ENCODE peak calls at places on chromosomes 11 and 22, in ten cellular contexts. L is hepatocyte, H is tibial nerve, J is endodermal cell, A is ascending aorta, N is PC-3, R is cardiac muscle cell, I is tibial artery, F is pancreas, X is upper lobe of right lung. Z is an unnamed sample. For H3K9me3, the result is how much of the 10 kb centered on the place peaks cover.

GRCh38 chr11:23226331-23226909 is 366.1 kb upstream of the CCDC179 start:
- DNase-seq in A (no peak), J (no peak), F (no peak), X (no peak), I (no peak), N (no peak), R (no peak), H (no peak), L (no peak), Z (no peak)

GRCh38 chr22:48699531-48699930 is 1128.1 kb downstream of the BRD1 start:
- DNase-seq in I (no peak), X (no peak), F (no peak), N (no peak), J (no peak), L (no peak), A (no peak), R (no peak), H (no peak), Z (no peak)

GRCh38 chr11:11607772-11608171 is 14.0 kb downstream of the GALNT18 start:
- DNase-seq in L (no peak), J (no peak), R (no peak), N (peak), I (no peak), F (no peak), A (no peak), H (no peak), X (no peak), Z (no peak)

GRCh38 chr11:125351868-125352250 is 144.2 kb downstream of the FEZ1 start:
- DNase-seq in X (no peak), R (no peak), A (no peak), I (no peak), N (no peak), L (no peak), J (no peak), H (no peak), F (no peak), Z (no peak)

GRCh38 chr11:122852071-122852831 is 14.0 kb downstream of the CRTAM start:
- DNase-seq in H (no peak), R (no peak), I (no peak), J (no peak), A (no peak), L (no peak), F (no peak), X (no peak), N (peak), Z (no peak)

GRCh38 chr22:46267431-46268279 is at the start of gene TTC38:
- DNase-seq in N (peak), I (peak), X (peak), J (peak), A (peak), H (peak), F (peak), R (peak), L (peak), Z (peak)

GRCh38 chr11:66261578-66261977 is 6.9 kb upstream of the RAB1B start:
- DNase-seq in L (no peak), I (no peak), A (no peak), J (no peak), N (no peak), H (no peak), R (no peak), X (no peak), F (no peak), Z (no peak)

GRCh38 chr22:31350410-31350863 is 4.3 kb upstream of the PATZ1 start:
- DNase-seq in A (no peak), L (peak), J (no peak), H (no peak), X (no peak), N (no peak), R (peak), I (no peak), F (peak), Z (no peak)

GRCh38 chr22:21736084-21736642 is 569 bp upstream of the YPEL1 start:
- DNase-seq in L (no peak), X (no peak), R (no peak), H (no peak), J (no peak), N (no peak), I (no peak), F (no peak), A (no peak), Z (no peak)

GRCh38 chr11:34250732-34251639 is 106.8 kb downstream of the ABTB2 start:
- DNase-seq in F (no peak), X (peak), N (peak), A (peak), J (peak), I (peak), R (no peak), L (peak), H (no peak), Z (peak)

GRCh38 chr11:61042961-61043540 is 59.2 kb upstream of the CD5 start:
- DNase-seq in J (no peak), H (no peak), A (no peak), F (no peak), L (no peak), X (no peak), I (no peak), R (no peak), N (no peak), Z (no peak)

GRCh38 chr11:35227551-35228341 is 88.8 kb downstream of the CD44 start:
- DNase-seq in F (no peak), I (peak), X (no peak), A (no peak), N (peak), R (no peak), J (no peak), L (no peak), H (no peak), Z (no peak)

GRCh38 chr11:73715551-73715950 is 45.3 kb downstream of the RAB6A start:
- DNase-seq in H (no peak), R (no peak), J (no peak), A (no peak), X (no peak), L (no peak), F (no peak), I (no peak), N (no peak), Z (no peak)

GRCh38 chr11:64359712-64360402 is 895 bp downstream of the RPS6KA4 start:
- DNase-seq in X (peak), N (peak), I (no peak), A (no peak), F (no peak), R (no peak), L (peak), J (peak), H (no peak), Z (peak)

GRCh38 chr22:17969732-17970131 is 54.6 kb downstream of the MICAL3 start:
- DNase-seq in J (no peak), N (peak), F (no peak), A (no peak), H (no peak), L (peak), X (no peak), I (no peak), R (peak), Z (no peak)

GRCh38 chr11:29018631-29019030 is 910.4 kb downstream of the METTL15 start:
- DNase-seq in L (no peak), A (no peak), J (no peak), N (peak), R (no peak), I (no peak), X (no peak), F (no peak), H (no peak), Z (no peak)

GRCh38 chr11:129373489-129373953 is 2.1 kb upstream of the BARX2 start:
- DNase-seq in J (no peak), I (no peak), A (no peak), L (no peak), R (no peak), X (no peak), F (no peak), H (no peak), N (no peak), Z (no peak)
- H3K4me3 ChIP-seq in J (peak), I (peak), A (peak), L (no peak), R (peak), X (peak), F (no peak), H (peak), N (no peak), Z (no peak)

DNA sequence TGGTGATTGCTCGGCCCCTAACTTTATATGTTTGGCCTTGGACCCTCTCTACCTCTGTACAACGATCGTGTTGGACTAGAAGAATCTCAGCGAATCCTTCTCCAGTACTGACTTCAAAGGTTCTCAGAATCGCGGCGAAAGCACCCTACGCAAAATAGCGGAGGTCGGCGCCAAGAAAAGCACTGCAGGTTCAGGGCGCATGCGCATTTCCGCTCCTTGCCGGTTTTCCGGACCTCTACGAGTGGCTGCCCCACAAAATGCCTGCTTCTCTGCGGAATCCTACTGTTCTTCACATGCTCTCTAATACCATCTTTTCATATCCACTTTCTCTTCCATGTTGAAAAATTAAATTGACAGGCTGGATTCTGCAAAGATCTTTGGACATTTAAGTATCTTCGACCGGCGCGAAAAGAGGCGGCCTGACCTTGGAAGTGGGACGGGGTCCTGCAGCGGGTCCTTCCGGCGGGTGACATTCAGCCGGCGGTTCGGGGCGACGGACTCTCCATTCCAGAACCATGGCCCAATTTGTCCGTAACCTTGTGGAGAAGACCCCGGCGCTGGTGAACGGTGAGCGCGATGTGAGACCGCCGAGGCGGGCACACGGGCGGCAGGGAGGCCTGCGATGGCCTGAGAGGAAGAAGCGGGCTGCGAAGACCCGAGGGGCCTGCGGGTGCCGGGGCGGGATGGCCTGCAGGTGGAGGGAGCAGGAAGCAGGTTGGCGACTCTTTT is at the start of gene ATP5MG:
- DNase-seq in N (peak), H (peak), I (peak), R (peak), L (peak), X (peak), F (peak), J (peak), A (peak), Z (peak)
- TF ChIP-seq CTCF in N (peak), H (no peak), I (no peak), R (no peak), L (no peak), X (no peak), F (no peak), J (peak), A (no peak), Z (no peak)

GRCh38 chr22:47456031-47456430 is 693.6 kb downstream of the TBC1D22A start:
- DNase-seq in F (no peak), J (no peak), N (no peak), I (no peak), H (no peak), R (no peak), A (no peak), X (no peak), L (no peak), Z (no peak)
- H3K9me3 ChIP-seq in F (under half), J (half or more), N (under half), I (under half), H (under half), R (under half), A (under half), X (under half), L (under half), Z (under half)

DNA sequence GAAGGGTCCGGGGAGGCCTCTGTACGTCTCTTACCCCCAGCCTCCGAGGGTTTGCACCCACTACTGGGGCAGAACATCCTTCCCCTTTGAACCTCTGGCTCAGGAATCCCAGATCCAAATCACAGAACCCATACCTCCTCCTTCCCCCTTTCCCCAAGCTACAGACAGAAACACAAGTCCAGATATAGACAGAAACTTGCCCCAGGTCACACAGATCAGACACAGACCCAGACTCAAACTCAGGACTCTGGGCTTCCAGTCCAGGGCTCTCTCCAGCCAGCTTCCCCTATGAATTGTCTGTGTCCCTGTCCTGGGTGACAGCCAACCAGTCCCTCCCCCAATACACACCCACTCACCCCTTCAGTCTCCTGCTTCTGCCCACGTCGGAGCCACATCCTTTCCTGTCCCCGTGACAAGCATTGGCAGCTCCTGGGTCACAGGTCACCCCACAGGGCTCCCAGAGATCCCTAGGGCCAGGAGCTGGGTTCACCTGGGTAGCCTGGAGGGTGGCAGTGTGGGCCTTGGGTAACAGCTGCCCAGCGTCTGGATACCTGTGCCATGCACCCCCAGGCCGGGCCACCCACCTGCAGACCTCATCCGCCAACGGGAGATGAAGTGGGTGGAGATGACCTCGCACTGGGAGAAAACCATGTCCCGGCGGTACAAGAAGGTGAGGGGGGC is 772 bp downstream of the TBC1D10C start:
- DNase-seq in H (no peak), J (no peak), N (no peak), F (no peak), I (no peak), R (no peak), L (no peak), A (no peak), X (peak), Z (peak)
- H3K4me3 ChIP-seq in H (peak), J (no peak), N (no peak), F (no peak), I (no peak), R (no peak), L (no peak), A (no peak), X (peak), Z (peak)

GRCh38 chr22:44621401-44622146 is 80.4 kb upstream of the PRR5 start:
- DNase-seq in X (no peak), R (no peak), H (no peak), F (no peak), L (no peak), A (no peak), N (no peak), J (no peak), I (no peak), Z (no peak)
- TF ChIP-seq CTCF in X (no peak), R (no peak), H (no peak), F (no peak), L (no peak), A (no peak), N (no peak), J (no peak), I (no peak), Z (no peak)

GRCh38 chr11:106233191-106233590 is 155.7 kb downstream of the AASDHPPT start:
- DNase-seq in L (no peak), H (no peak), A (no peak), X (no peak), N (no peak), F (no peak), I (no peak), R (no peak), J (no peak), Z (no peak)
- H3K9me3 ChIP-seq in L (under half), H (under half), A (under half), X (under half), N (under half), F (under half), I (under half), R (under half), J (under half), Z (under half)

Z was measured in mucosa of descending colon.